ENCODE peak calls at places on chromosome 18, in eight cellular contexts. T, Y, J, I, L, F, A and B are unnamed samples. For H3K4me1, the result is how much of the 10 kb centered on the place peaks cover.

GRCh38 chr18:39620551-39621168 is 2055.1 kb upstream of the CELF4 start:
- DNase-seq in T (no peak), Y (no peak), J (no peak), I (no peak), L (no peak), F (no peak), A (no peak), B (no peak)

GRCh38 chr18:33375829-33376228 is 64.7 kb downstream of the CCDC178 start:
- DNase-seq in T (no peak), Y (no peak), J (no peak), I (no peak), L (no peak), F (no peak), A (no peak), B (no peak)

GRCh38 chr18:10927290-10927979 is 221.9 kb downstream of the PIEZO2 start:
- DNase-seq in T (no peak), Y (no peak), J (no peak), I (no peak), L (no peak), F (no peak), A (peak), B (no peak)

GRCh38 chr18:34222025-34222395 is 2.7 kb downstream of the NOL4 start:
- DNase-seq in T (no peak), Y (peak), J (no peak), I (no peak), L (peak), F (no peak), A (no peak), B (no peak)

GRCh38 chr18:45976581-45977373 is 9.6 kb upstream of the EPG5 start:
- DNase-seq in T (no peak), Y (no peak), J (no peak), I (no peak), L (no peak), F (no peak), A (peak), B (no peak)

GRCh38 chr18:50724631-50725235 is 95.1 kb downstream of the MRO start:
- DNase-seq in T (no peak), Y (no peak), J (no peak), I (no peak), L (no peak), F (no peak), A (no peak), B (peak)

GRCh38 chr18:51168031-51168742 is 29.3 kb downstream of the MEX3C start:
- DNase-seq in T (no peak), Y (peak), J (no peak), I (no peak), L (peak), F (no peak), A (no peak), B (no peak)

GRCh38 chr18:7485616-7486015 is 81.5 kb upstream of the PTPRM start:
- DNase-seq in T (no peak), Y (no peak), J (no peak), I (no peak), L (no peak), F (no peak), A (no peak), B (no peak)

GRCh38 chr18:28183418-28184078 is 6.6 kb upstream of the CDH2 start:
- DNase-seq in T (no peak), Y (no peak), J (no peak), I (no peak), L (no peak), F (no peak), A (peak), B (no peak)

GRCh38 chr18:25457636-25458035 is 105.7 kb upstream of the ZNF521 start:
- DNase-seq in T (no peak), Y (no peak), J (no peak), I (no peak), L (no peak), F (no peak), A (peak), B (no peak)

GRCh38 chr18:66640431-66640830 is 36.5 kb upstream of the CDH19 start:
- DNase-seq in T (no peak), Y (no peak), J (no peak), I (no peak), L (no peak), F (no peak), A (peak), B (peak)

GRCh38 chr18:34707670-34708069 is 2.4 kb upstream of the DTNA start:
- DNase-seq in T (no peak), Y (peak), J (peak), I (peak), L (peak), F (peak), A (peak), B (no peak)

GRCh38 chr18:12369211-12369610 is 7.8 kb downstream of the AFG3L2 start:
- DNase-seq in T (no peak), Y (no peak), J (no peak), I (no peak), L (no peak), F (no peak), A (no peak), B (no peak)

GRCh38 chr18:51193621-51194287 is 3.7 kb downstream of the MEX3C start:
- DNase-seq in T (no peak), Y (no peak), J (no peak), I (no peak), L (no peak), F (no peak), A (peak), B (no peak)

GRCh38 chr18:31990823-31991222 is 27.8 kb upstream of the RNF125 start:
- DNase-seq in T (no peak), Y (no peak), J (no peak), I (no peak), L (no peak), F (no peak), A (no peak), B (no peak)

GRCh38 chr18:77870894-77871293 is 621.2 kb downstream of the GALR1 start:
- DNase-seq in T (no peak), Y (no peak), J (no peak), I (no peak), L (no peak), F (no peak), A (no peak), B (no peak)

GRCh38 chr18:59634096-59634495 is 63.1 kb downstream of the CCBE1 start:
- DNase-seq in T (no peak), Y (no peak), J (no peak), I (no peak), L (peak), F (no peak), A (peak), B (no peak)

GRCh38 chr18:32637216-32637615 is 135.6 kb downstream of the KLHL14 start:
- DNase-seq in T (no peak), Y (no peak), J (no peak), I (no peak), L (no peak), F (no peak), A (no peak), B (no peak)

GRCh38 chr18:5294113-5294617 is 1.4 kb downstream of the ZBTB14 start:
- DNase-seq in T (peak), Y (no peak), J (peak), I (no peak), L (no peak), F (no peak), A (peak), B (no peak)

GRCh38 chr18:8943900-8944870 is 158.3 kb upstream of the NDUFV2 start:
- DNase-seq in T (no peak), Y (no peak), J (no peak), I (no peak), L (no peak), F (no peak), A (peak), B (peak)

GRCh38 chr18:48529796-48530195 is 9.0 kb upstream of the CTIF start:
- DNase-seq in T (no peak), Y (no peak), J (no peak), I (no peak), L (no peak), F (no peak), A (peak), B (no peak)

GRCh38 chr18:8889479-8889878 is 184.1 kb downstream of the MTCL1 start:
- DNase-seq in T (no peak), Y (no peak), J (no peak), I (no peak), L (no peak), F (no peak), A (peak), B (no peak)

GRCh38 chr18:13318644-13319501 is 100.3 kb downstream of the LDLRAD4 start:
- DNase-seq in T (no peak), Y (no peak), J (no peak), I (no peak), L (no peak), F (no peak), A (peak), B (no peak)

GRCh38 chr18:54762386-54762785 is 65.9 kb upstream of the RAB27B start:
- DNase-seq in T (no peak), Y (no peak), J (no peak), I (no peak), L (no peak), F (no peak), A (no peak), B (no peak)

GRCh38 chr18:814300-815084 is 2.5 kb upstream of the YES1 start:
- DNase-seq in T (no peak), Y (peak), J (no peak), I (no peak), L (no peak), F (no peak), A (no peak), B (no peak)

GRCh38 chr18:40974448-40974847 is 980.6 kb upstream of the PIK3C3 start:
- DNase-seq in T (no peak), Y (no peak), J (no peak), I (no peak), L (no peak), F (no peak), A (no peak), B (no peak)

GRCh38 chr18:42931501-42931900 is 184.0 kb downstream of the RIT2 start:
- DNase-seq in T (no peak), Y (no peak), J (no peak), I (no peak), L (no peak), F (no peak), A (peak), B (no peak)

GRCh38 chr18:31929273-31929672 is 13.7 kb downstream of the TRAPPC8 start:
- DNase-seq in T (no peak), Y (no peak), J (no peak), I (no peak), L (no peak), F (no peak), A (no peak), B (no peak)

GRCh38 chr18:2848145-2848878 is 1.5 kb downstream of the EMILIN2 start:
- DNase-seq in T (no peak), Y (no peak), J (no peak), I (no peak), L (no peak), F (no peak), A (no peak), B (no peak)

GRCh38 chr18:34821669-34822210 is 111.6 kb downstream of the DTNA start:
- DNase-seq in T (no peak), Y (peak), J (no peak), I (no peak), L (no peak), F (no peak), A (no peak), B (no peak)

GRCh38 chr18:1034971-1035370 is 130.3 kb downstream of the ADCYAP1 start:
- DNase-seq in T (no peak), Y (no peak), J (no peak), I (no peak), L (no peak), F (no peak), A (no peak), B (no peak)

GRCh38 chr18:48785686-48786470 is 164.9 kb downstream of the SMAD7 start:
- DNase-seq in T (no peak), Y (no peak), J (peak), I (no peak), L (no peak), F (no peak), A (no peak), B (no peak)

GRCh38 chr18:76421291-76422078 is 73.6 kb downstream of the ZNF516 start:
- DNase-seq in T (no peak), Y (no peak), J (no peak), I (no peak), L (no peak), F (no peak), A (peak), B (no peak)

GRCh38 chr18:644395-645004 is 13.0 kb upstream of the TYMS start:
- DNase-seq in T (no peak), Y (no peak), J (no peak), I (no peak), L (no peak), F (no peak), A (peak), B (no peak)

GRCh38 chr18:77559274-77559910 is 309.7 kb downstream of the GALR1 start:
- DNase-seq in T (no peak), Y (no peak), J (no peak), I (no peak), L (no peak), F (no peak), A (no peak), B (no peak)

GRCh38 chr18:75818336-75818735 is 390.8 kb upstream of the SMIM21 start:
- DNase-seq in T (no peak), Y (no peak), J (no peak), I (no peak), L (no peak), F (no peak), A (no peak), B (no peak)

GRCh38 chr18:26540041-26540628 is 8.2 kb downstream of the KCTD1 start:
- DNase-seq in T (no peak), Y (peak), J (no peak), I (no peak), L (no peak), F (no peak), A (peak), B (no peak)
- H3K4me1 ChIP-seq in T (under half), Y (under half), J (under half), I (under half), L (under half), F (half or more), A (under half), B (under half)

DNA sequence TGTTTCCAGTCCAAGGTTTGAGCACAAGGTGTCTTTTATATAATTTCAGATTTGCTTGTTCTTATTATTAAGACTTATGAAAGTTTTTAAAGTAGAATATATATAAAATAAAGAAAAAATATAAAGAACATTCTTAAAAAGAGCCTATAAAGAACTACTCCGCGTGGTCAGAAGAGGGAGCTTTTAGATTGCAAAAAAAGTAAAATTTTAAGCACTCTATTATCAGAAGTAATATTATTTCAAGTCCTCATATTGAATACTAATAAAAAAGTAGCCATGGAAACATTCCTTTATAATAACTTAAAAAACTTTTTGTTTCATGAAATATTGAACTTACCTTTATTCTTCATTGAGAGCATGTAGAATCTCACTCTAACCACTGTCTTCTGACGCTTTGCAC is 51.4 kb downstream of the LINC00305 start:
- DNase-seq in T (no peak), Y (no peak), J (no peak), I (no peak), L (no peak), F (no peak), A (no peak), B (no peak)
- TF ChIP-seq CTCF in T (no peak), Y (peak), J (peak), I (no peak), L (peak), F (no peak), A (no peak), B (peak)

DNA sequence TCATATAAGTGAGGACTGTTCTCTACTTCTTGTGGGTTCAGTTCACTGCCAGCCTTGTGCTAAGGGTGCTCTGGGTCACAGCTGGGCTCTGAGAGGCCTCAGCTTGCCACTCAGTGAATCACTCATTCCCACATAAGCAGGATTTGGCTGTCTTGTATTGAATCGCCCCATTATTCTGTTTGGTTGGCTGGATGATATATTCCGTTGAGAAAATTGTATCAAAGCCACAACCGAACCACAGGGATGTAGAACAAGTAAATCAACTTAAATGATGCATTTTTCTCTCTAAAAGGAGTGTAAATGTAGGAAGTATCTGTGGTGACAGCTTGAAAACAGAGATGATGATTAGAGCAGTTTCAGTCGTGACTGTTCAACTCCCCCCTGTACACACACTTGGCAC is 39.6 kb downstream of the TTC39C start:
- DNase-seq in T (no peak), Y (no peak), J (no peak), I (no peak), L (no peak), F (no peak), A (peak), B (no peak)
- H3K4me3 ChIP-seq in T (no peak), Y (no peak), J (no peak), I (no peak), L (no peak), F (no peak), A (no peak), B (no peak)

DNA sequence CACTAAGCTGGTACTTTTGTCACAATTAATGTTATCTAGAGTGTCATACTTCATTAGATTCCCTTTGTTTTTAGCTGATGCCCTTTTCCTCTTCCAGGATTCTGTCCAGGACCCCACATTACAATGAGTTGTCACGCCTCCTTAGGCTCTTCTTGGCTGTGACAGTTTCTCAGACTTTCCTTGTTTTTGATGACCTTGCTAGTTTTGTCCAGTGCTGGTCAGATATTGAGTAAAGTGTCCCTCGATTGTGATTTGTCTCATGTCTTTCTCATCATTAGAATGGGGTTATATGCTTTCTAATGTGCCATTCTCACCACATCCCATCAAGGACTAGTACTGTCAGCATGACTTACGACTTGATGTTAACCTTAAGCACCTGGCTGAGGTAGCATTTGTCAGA is 162.3 kb downstream of the FHOD3 start:
- DNase-seq in T (no peak), Y (no peak), J (no peak), I (no peak), L (no peak), F (no peak), A (no peak), B (no peak)
- H3K4me1 ChIP-seq in T (under half), Y (under half), J (under half), I (under half), L (under half), F (under half), A (under half), B (half or more)

DNA sequence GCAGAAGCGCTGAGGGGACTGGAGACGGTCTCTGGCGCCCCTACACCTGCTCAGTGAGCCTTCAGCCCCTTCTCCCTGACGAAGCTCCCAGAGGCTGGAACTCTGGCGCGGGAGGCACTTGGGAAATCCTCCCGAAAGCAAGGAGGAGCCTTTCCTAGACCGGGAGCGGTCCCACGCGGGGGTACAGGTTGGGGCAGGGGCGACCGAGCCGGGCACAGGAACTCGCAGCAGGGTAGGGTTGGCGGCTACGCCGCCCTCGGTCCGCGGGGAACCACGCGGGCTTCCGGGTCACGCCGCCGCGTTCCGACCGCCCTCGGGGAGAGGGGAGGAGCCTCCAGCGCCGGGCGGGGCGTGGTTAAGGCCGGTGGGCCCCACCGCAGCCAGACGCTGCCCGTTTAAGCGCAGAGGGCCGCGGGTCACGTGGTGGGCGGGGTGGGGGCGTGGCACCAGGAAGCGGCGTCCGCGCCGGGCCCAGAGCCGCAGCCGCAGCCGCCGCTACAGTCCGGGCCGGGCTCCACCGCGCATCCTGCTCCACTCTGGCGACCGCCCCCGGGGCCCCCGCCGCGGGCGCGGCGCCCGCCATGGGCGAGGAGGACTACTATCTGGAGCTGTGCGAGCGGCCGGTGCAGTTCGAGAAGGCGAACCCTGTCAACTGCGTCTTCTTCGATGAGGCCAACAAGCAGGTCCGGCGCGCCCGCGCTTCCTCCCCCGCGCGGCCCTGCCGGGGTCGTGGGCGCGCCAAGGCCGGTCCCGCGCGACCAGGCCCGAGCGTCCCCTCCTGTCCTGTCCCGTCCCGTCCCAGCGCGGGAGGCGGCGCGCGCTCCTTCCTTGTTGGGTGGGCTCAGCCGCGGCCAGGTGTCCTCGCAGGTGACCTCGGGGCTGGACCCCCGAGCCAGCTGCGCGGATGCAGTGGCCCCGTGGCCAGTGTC is at the start of gene RMC1:
- DNase-seq in T (peak), Y (peak), J (peak), I (peak), L (peak), F (peak), A (peak), B (peak)
- TF ChIP-seq CTCF in T (no peak), Y (peak), J (no peak), I (no peak), L (peak), F (no peak), A (no peak), B (no peak)

GRCh38 chr18:74797577-74798151 is 200.0 kb downstream of the ZNF407 start:
- DNase-seq in T (no peak), Y (no peak), J (no peak), I (peak), L (no peak), F (no peak), A (no peak), B (no peak)
- H3K4me3 ChIP-seq in T (no peak), Y (no peak), J (peak), I (no peak), L (no peak), F (no peak), A (peak), B (no peak)

GRCh38 chr18:58229162-58229561 is 185.1 kb downstream of the NEDD4L start:
- DNase-seq in T (no peak), Y (no peak), J (no peak), I (no peak), L (no peak), F (no peak), A (no peak), B (no peak)

GRCh38 chr18:58226476-58226875 is 182.4 kb downstream of the NEDD4L start:
- DNase-seq in T (no peak), Y (no peak), J (no peak), I (no peak), L (no peak), F (no peak), A (no peak), B (no peak)

GRCh38 chr18:58228762-58229161 is 184.7 kb downstream of the NEDD4L start:
- DNase-seq in T (no peak), Y (peak), J (no peak), I (no peak), L (no peak), F (no peak), A (no peak), B (no peak)

GRCh38 chr18:58228176-58228575 is 184.2 kb downstream of the NEDD4L start:
- DNase-seq in T (no peak), Y (no peak), J (no peak), I (no peak), L (no peak), F (no peak), A (no peak), B (peak)

GRCh38 chr18:58227361-58227930 is 183.4 kb downstream of the NEDD4L start:
- DNase-seq in T (no peak), Y (no peak), J (no peak), I (no peak), L (peak), F (no peak), A (no peak), B (no peak)
- H3K4me1 ChIP-seq in T (under half), Y (half or more), J (under half), I (half or more), L (under half), F (half or more), A (under half), B (under half)

GRCh38 chr18:36662000-36662399 is 166.8 kb downstream of the TPGS2 start:
- DNase-seq in T (no peak), Y (peak), J (no peak), I (no peak), L (peak), F (no peak), A (no peak), B (no peak)
- TF ChIP-seq CTCF in T (no peak), Y (peak), J (no peak), I (no peak), L (peak), F (no peak), A (peak), B (no peak)